ENCODE peak calls at places on chromosomes 16 and 17, in four cellular contexts. One of them, this sample, is unnamed.
A peak's percentile ranks its signal among the peaks of the same experiment; 100 is the strongest.

GRCh38 chr16:1420111-1420539 is 422 bp downstream of the UQCC4 start:
- DNase-seq in K562: peak; percentile 42
- DNase-seq in WTC11: no peak
- DNase-seq in GM12878: no peak
- DNase-seq in this sample: no peak

GRCh38 chr17:68195667-68196393 is 52.0 kb upstream of the AMZ2 start:
- DNase-seq in GM12878: no peak
- DNase-seq in K562: no peak
- DNase-seq in WTC11: peak; percentile 59
- DNase-seq in this sample: no peak

GRCh38 chr16:24988137-24988535 is 27.0 kb downstream of the ARHGAP17 start:
- DNase-seq in GM12878: no peak
- DNase-seq in WTC11: no peak
- DNase-seq in K562: no peak
- DNase-seq in this sample: no peak

GRCh38 chr16:14194706-14195105 is 123.6 kb downstream of the MRTFB start:
- DNase-seq in WTC11: no peak
- DNase-seq in GM12878: no peak
- DNase-seq in K562: no peak
- DNase-seq in this sample: no peak

GRCh38 chr17:58531661-58532554 is 17.5 kb upstream of the MTMR4 start:
- DNase-seq in K562: peak; percentile 77
- DNase-seq in GM12878: no peak
- DNase-seq in WTC11: peak; percentile 70
- DNase-seq in this sample: no peak

GRCh38 chr16:4261557-4262172 is 11.2 kb downstream of the TFAP4 start:
- DNase-seq in K562: peak; percentile 78
- DNase-seq in GM12878: no peak
- DNase-seq in WTC11: peak; percentile 90
- DNase-seq in this sample: peak; percentile 26

GRCh38 chr17:42112552-42113176 is at the start of gene DHX58:
- DNase-seq in GM12878: peak; percentile 90
- DNase-seq in K562: peak; percentile 68
- DNase-seq in WTC11: no peak
- DNase-seq in this sample: peak; percentile 64

GRCh38 chr17:15662726-15663125 is 21.4 kb downstream of the TRIM16 start:
- DNase-seq in WTC11: no peak
- DNase-seq in GM12878: no peak
- DNase-seq in K562: no peak
- DNase-seq in this sample: no peak

GRCh38 chr17:75130632-75131277 is 787 bp downstream of the NT5C start:
- DNase-seq in K562: peak; percentile 84
- DNase-seq in WTC11: peak; percentile 75
- DNase-seq in GM12878: no peak
- DNase-seq in this sample: peak; percentile 68

GRCh38 chr16:27516360-27516759 is 33.4 kb downstream of the GTF3C1 start:
- DNase-seq in K562: no peak
- DNase-seq in WTC11: no peak
- DNase-seq in GM12878: no peak
- DNase-seq in this sample: no peak

GRCh38 chr16:1923299-1924034 is 5.3 kb upstream of the HS3ST6 start:
- DNase-seq in K562: peak; percentile 56
- DNase-seq in WTC11: peak; percentile 66
- DNase-seq in GM12878: no peak
- DNase-seq in this sample: peak; percentile 50

GRCh38 chr16:22126037-22126558 is 33.8 kb downstream of the VWA3A start:
- DNase-seq in WTC11: no peak
- DNase-seq in K562: peak; percentile 12
- DNase-seq in GM12878: no peak
- DNase-seq in this sample: no peak
- TF ChIP-seq ATF3 in WTC11: no peak
- TF ChIP-seq ATF3 in K562: no peak
- TF ChIP-seq ATF3 in GM12878: no peak
- TF ChIP-seq ATF3 in this sample: no peak

GRCh38 chr16:57276596-57276995 is 7.9 kb downstream of the PLLP start:
- DNase-seq in WTC11: no peak
- DNase-seq in GM12878: no peak
- DNase-seq in K562: no peak
- DNase-seq in this sample: no peak
- TF ChIP-seq NR2C2 in WTC11: no peak
- TF ChIP-seq NR2C2 in GM12878: no peak
- TF ChIP-seq NR2C2 in K562: no peak
- TF ChIP-seq NR2C2 in this sample: no peak

GRCh38 chr17:35002876-35003551 is 22.7 kb downstream of the LIG3 start:
- DNase-seq in K562: no peak
- DNase-seq in WTC11: no peak
- DNase-seq in GM12878: no peak
- DNase-seq in this sample: no peak
- TF ChIP-seq ATF3 in K562: no peak
- TF ChIP-seq ATF3 in WTC11: no peak
- TF ChIP-seq ATF3 in GM12878: no peak
- TF ChIP-seq ATF3 in this sample: no peak

DNA sequence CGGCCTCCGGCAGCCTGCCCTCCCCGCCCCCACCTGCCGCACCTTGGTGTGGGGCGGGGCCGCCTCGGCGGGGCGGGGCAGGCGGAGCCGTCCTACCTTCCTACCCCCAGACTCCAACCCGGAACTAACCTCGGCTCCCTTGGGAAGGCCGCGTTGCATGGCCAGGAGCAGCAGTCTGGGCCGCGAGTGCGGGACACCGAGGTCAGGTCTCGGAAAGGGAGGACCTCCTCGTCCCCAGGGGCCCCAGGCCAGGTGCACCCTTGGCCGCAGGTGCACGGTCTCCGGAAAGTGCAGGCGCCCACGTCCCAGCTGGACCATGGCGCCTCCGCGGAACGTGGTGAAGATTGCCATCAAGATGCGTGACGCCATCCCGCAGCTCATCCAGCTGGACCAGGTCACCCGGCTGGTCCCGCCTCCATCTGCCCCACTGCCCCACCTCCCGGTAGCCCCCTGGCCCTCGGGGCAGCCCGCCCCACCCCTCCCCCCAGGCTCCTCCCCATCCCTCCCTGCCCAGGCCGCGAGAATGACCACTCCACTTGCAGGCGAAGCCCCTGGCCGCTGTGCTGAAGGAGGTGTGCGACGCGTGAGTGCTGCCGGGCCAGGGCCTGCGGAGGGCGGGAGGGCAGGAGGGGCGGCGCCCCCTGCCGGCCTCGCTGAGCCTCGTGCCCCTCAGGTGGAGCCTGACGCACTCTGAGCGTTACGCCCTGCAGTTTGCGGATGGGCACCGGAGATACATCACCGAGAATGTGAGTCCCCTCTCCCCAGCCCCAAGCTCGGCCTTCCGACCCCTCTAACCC is at the start of gene ELMO3:
- DNase-seq in K562: no peak
- DNase-seq in GM12878: no peak
- DNase-seq in WTC11: peak; percentile 84
- DNase-seq in this sample: no peak
- TF ChIP-seq NR2C2 in K562: no peak
- TF ChIP-seq NR2C2 in GM12878: no peak
- TF ChIP-seq NR2C2 in WTC11: no peak
- TF ChIP-seq NR2C2 in this sample: no peak

DNA sequence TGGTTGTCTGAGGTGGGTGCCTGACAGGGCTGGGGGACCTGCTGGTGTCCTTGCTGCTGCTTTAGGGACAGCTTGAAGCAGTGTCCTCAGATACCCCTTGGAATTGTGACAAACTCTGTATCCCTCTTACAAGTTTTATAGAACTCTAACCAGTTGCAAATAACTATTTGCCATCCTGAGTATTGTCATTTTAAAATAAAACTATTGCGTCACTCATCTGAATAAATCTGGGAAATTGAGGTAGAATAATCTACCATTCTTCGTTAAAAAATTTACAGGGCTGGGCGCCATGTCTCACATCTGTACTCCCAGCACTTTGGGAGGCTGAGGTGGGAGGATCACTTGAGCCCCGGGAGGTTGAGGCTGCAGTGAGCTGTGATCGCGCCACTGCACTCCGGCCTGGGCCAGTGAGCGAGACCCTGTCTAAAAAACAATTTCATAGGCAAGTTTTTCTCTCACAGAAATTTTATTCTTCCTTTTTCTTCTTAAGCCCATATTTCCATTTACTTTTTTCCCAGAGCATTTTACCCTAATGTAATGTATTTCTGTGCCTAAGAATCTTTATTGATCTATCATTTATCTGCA is 14.2 kb downstream of the ZNF750 start:
- DNase-seq in WTC11: no peak
- DNase-seq in GM12878: no peak
- DNase-seq in K562: no peak
- DNase-seq in this sample: no peak
- TF ChIP-seq ATF3 in WTC11: no peak
- TF ChIP-seq ATF3 in GM12878: no peak
- TF ChIP-seq ATF3 in K562: no peak
- TF ChIP-seq ATF3 in this sample: no peak

DNA sequence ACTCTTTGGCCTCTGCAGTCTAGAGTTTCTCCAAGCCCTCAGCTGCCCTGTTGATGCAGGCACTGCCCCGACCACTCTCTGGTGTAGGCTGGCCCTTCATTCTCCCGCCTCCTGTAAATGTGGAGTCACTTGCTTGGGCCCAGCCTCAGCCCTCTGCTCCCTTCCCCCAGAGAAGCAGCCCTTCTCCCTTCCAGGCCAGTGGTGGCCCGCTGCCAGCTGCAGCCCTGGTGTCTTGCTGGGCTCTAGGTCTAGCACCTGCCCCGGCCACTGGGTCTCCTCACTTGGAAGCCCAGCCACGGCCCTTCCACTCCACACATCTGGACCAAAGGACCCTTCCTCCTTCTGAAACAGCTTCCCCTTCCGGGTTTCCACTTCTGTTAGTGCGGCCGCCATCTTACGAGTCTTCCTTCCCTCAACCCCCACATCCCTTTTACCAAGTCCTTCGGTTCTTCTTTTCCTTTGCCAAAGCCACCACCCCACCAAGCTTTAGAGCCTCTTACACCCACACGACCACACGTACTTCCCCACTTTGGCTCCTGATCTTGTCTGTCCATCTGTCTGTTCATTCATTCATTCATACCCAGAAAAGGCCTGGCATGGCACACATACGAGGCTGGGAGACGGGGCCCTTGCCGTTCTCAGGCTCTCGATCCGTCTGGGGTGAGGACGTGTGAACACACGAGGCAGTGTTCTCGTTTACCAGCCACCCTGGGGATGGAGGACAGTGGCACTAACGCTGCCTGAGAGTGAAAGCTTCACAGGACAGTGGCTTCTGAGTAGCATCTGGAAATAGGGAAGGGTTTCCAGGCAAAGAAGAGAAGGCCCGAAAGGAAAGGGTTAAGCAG is 68.0 kb downstream of the ABR start:
- DNase-seq in K562: no peak
- DNase-seq in GM12878: no peak
- DNase-seq in WTC11: no peak
- DNase-seq in this sample: no peak
- TF ChIP-seq NR2C2 in K562: no peak
- TF ChIP-seq NR2C2 in GM12878: no peak
- TF ChIP-seq NR2C2 in WTC11: no peak
- TF ChIP-seq NR2C2 in this sample: no peak

GRCh38 chr17:82283208-82283749 is 9.8 kb upstream of the CSNK1D start:
- DNase-seq in WTC11: no peak
- DNase-seq in K562: no peak
- DNase-seq in GM12878: no peak
- DNase-seq in this sample: no peak

GRCh38 chr17:82281076-82281475 is 7.6 kb upstream of the CSNK1D start:
- DNase-seq in WTC11: no peak
- DNase-seq in GM12878: no peak
- DNase-seq in K562: no peak
- DNase-seq in this sample: no peak

GRCh38 chr17:82282239-82283207 is 9.0 kb upstream of the CSNK1D start:
- DNase-seq in K562: no peak
- DNase-seq in WTC11: no peak
- DNase-seq in GM12878: no peak
- DNase-seq in this sample: no peak

GRCh38 chr17:82280537-82280936 is 7.0 kb upstream of the CSNK1D start:
- DNase-seq in GM12878: no peak
- DNase-seq in K562: no peak
- DNase-seq in WTC11: no peak
- DNase-seq in this sample: no peak

GRCh38 chr17:82281502-82282238 is 8.2 kb upstream of the CSNK1D start:
- DNase-seq in WTC11: no peak
- DNase-seq in K562: no peak
- DNase-seq in GM12878: peak; percentile 30
- DNase-seq in this sample: no peak
- TF ChIP-seq ATF3 in WTC11: no peak
- TF ChIP-seq ATF3 in K562: no peak
- TF ChIP-seq ATF3 in GM12878: no peak
- TF ChIP-seq ATF3 in this sample: no peak

This sample was measured in HepG2.